ENCODE peak calls at places on chromosomes 4 and X, in seven cellular contexts. One of them, this sample, is unnamed.

GRCh38 chrX:44580466-44580865 is 37.8 kb upstream of the FUNDC1 start:
- DNase-seq in stimulated activated CD8-positive, alpha-beta memory T cell treated with anti-CD3 and anti-CD28 coated beads, Interleukin-4, amount 100 ng/mL, for 24 hours: no peak
- DNase-seq in C1 segment of cervical spinal cord: no peak
- DNase-seq in NCI-H2081: no peak
- DNase-seq in MV-4-11: peak
- DNase-seq in nephron progenitor cell: no peak
- DNase-seq in psoas muscle: no peak
- DNase-seq in this sample: no peak

GRCh38 chrX:48498374-48498809 is 10.4 kb upstream of the PORCN start:
- DNase-seq in stimulated activated CD8-positive, alpha-beta memory T cell treated with anti-CD3 and anti-CD28 coated beads, Interleukin-4, amount 100 ng/mL, for 24 hours: no peak
- DNase-seq in C1 segment of cervical spinal cord: no peak
- DNase-seq in NCI-H2081: no peak
- DNase-seq in MV-4-11: peak
- DNase-seq in nephron progenitor cell: no peak
- DNase-seq in psoas muscle: no peak
- DNase-seq in this sample: no peak

GRCh38 chr4:182179751-182180150 is 63.5 kb upstream of the TENM3 start:
- DNase-seq in stimulated activated CD8-positive, alpha-beta memory T cell treated with anti-CD3 and anti-CD28 coated beads, Interleukin-4, amount 100 ng/mL, for 24 hours: no peak
- DNase-seq in C1 segment of cervical spinal cord: no peak
- DNase-seq in NCI-H2081: no peak
- DNase-seq in MV-4-11: no peak
- DNase-seq in nephron progenitor cell: no peak
- DNase-seq in psoas muscle: no peak
- DNase-seq in this sample: no peak

GRCh38 chr4:145034727-145035211 is 63.2 kb downstream of the ANAPC10 start:
- DNase-seq in stimulated activated CD8-positive, alpha-beta memory T cell treated with anti-CD3 and anti-CD28 coated beads, Interleukin-4, amount 100 ng/mL, for 24 hours: no peak
- DNase-seq in C1 segment of cervical spinal cord: no peak
- DNase-seq in NCI-H2081: no peak
- DNase-seq in MV-4-11: peak
- DNase-seq in nephron progenitor cell: no peak
- DNase-seq in psoas muscle: peak
- DNase-seq in this sample: peak

GRCh38 chr4:145842224-145842887 is 96.3 kb downstream of the ZNF827 start:
- DNase-seq in stimulated activated CD8-positive, alpha-beta memory T cell treated with anti-CD3 and anti-CD28 coated beads, Interleukin-4, amount 100 ng/mL, for 24 hours: no peak
- DNase-seq in C1 segment of cervical spinal cord: no peak
- DNase-seq in NCI-H2081: no peak
- DNase-seq in MV-4-11: no peak
- DNase-seq in nephron progenitor cell: no peak
- DNase-seq in psoas muscle: no peak
- DNase-seq in this sample: no peak

GRCh38 chrX:9785944-9786741 is at the start of gene SHROOM2:
- DNase-seq in stimulated activated CD8-positive, alpha-beta memory T cell treated with anti-CD3 and anti-CD28 coated beads, Interleukin-4, amount 100 ng/mL, for 24 hours: no peak
- DNase-seq in C1 segment of cervical spinal cord: no peak
- DNase-seq in NCI-H2081: no peak
- DNase-seq in MV-4-11: no peak
- DNase-seq in nephron progenitor cell: peak
- DNase-seq in psoas muscle: no peak
- DNase-seq in this sample: peak

GRCh38 chr4:166957451-166957850 is 276.8 kb downstream of the SPOCK3 start:
- DNase-seq in stimulated activated CD8-positive, alpha-beta memory T cell treated with anti-CD3 and anti-CD28 coated beads, Interleukin-4, amount 100 ng/mL, for 24 hours: no peak
- DNase-seq in C1 segment of cervical spinal cord: no peak
- DNase-seq in NCI-H2081: no peak
- DNase-seq in MV-4-11: no peak
- DNase-seq in nephron progenitor cell: no peak
- DNase-seq in psoas muscle: no peak
- DNase-seq in this sample: no peak

GRCh38 chrX:15319075-15319474 is 3.6 kb upstream of the ASB11 start:
- DNase-seq in stimulated activated CD8-positive, alpha-beta memory T cell treated with anti-CD3 and anti-CD28 coated beads, Interleukin-4, amount 100 ng/mL, for 24 hours: no peak
- DNase-seq in C1 segment of cervical spinal cord: peak
- DNase-seq in NCI-H2081: no peak
- DNase-seq in MV-4-11: no peak
- DNase-seq in nephron progenitor cell: no peak
- DNase-seq in psoas muscle: no peak
- DNase-seq in this sample: no peak

GRCh38 chr4:38691251-38692008 is 27.4 kb downstream of the KLF3 start:
- DNase-seq in stimulated activated CD8-positive, alpha-beta memory T cell treated with anti-CD3 and anti-CD28 coated beads, Interleukin-4, amount 100 ng/mL, for 24 hours: no peak
- DNase-seq in C1 segment of cervical spinal cord: no peak
- DNase-seq in NCI-H2081: no peak
- DNase-seq in MV-4-11: no peak
- DNase-seq in nephron progenitor cell: no peak
- DNase-seq in psoas muscle: no peak
- DNase-seq in this sample: no peak

GRCh38 chrX:115970718-115971117 is 199.8 kb upstream of the AGTR2 start:
- DNase-seq in stimulated activated CD8-positive, alpha-beta memory T cell treated with anti-CD3 and anti-CD28 coated beads, Interleukin-4, amount 100 ng/mL, for 24 hours: no peak
- DNase-seq in C1 segment of cervical spinal cord: no peak
- DNase-seq in NCI-H2081: no peak
- DNase-seq in MV-4-11: no peak
- DNase-seq in nephron progenitor cell: no peak
- DNase-seq in psoas muscle: no peak
- DNase-seq in this sample: no peak

GRCh38 chrX:81120270-81120935 is 81.3 kb downstream of the HMGN5 start:
- DNase-seq in stimulated activated CD8-positive, alpha-beta memory T cell treated with anti-CD3 and anti-CD28 coated beads, Interleukin-4, amount 100 ng/mL, for 24 hours: no peak
- DNase-seq in C1 segment of cervical spinal cord: no peak
- DNase-seq in NCI-H2081: no peak
- DNase-seq in MV-4-11: no peak
- DNase-seq in nephron progenitor cell: no peak
- DNase-seq in psoas muscle: no peak
- DNase-seq in this sample: peak

GRCh38 chr4:157128395-157128794 is 52.4 kb downstream of the GLRB start:
- DNase-seq in stimulated activated CD8-positive, alpha-beta memory T cell treated with anti-CD3 and anti-CD28 coated beads, Interleukin-4, amount 100 ng/mL, for 24 hours: no peak
- DNase-seq in C1 segment of cervical spinal cord: no peak
- DNase-seq in NCI-H2081: no peak
- DNase-seq in MV-4-11: no peak
- DNase-seq in nephron progenitor cell: no peak
- DNase-seq in psoas muscle: no peak
- DNase-seq in this sample: peak

GRCh38 chr4:109206610-109207009 is 95.8 kb downstream of the COL25A1 start:
- DNase-seq in stimulated activated CD8-positive, alpha-beta memory T cell treated with anti-CD3 and anti-CD28 coated beads, Interleukin-4, amount 100 ng/mL, for 24 hours: no peak
- DNase-seq in C1 segment of cervical spinal cord: no peak
- DNase-seq in NCI-H2081: no peak
- DNase-seq in MV-4-11: no peak
- DNase-seq in nephron progenitor cell: peak
- DNase-seq in psoas muscle: no peak
- DNase-seq in this sample: no peak

GRCh38 chr4:99564921-99565320 is 1.1 kb upstream of the TRMT10A start:
- DNase-seq in stimulated activated CD8-positive, alpha-beta memory T cell treated with anti-CD3 and anti-CD28 coated beads, Interleukin-4, amount 100 ng/mL, for 24 hours: no peak
- DNase-seq in C1 segment of cervical spinal cord: no peak
- DNase-seq in NCI-H2081: no peak
- DNase-seq in MV-4-11: no peak
- DNase-seq in nephron progenitor cell: no peak
- DNase-seq in psoas muscle: no peak
- DNase-seq in this sample: peak